ENCODE peak calls at places on chromosomes 5 and 9, in nine cellular contexts. Q is heart right ventricle; W is mucosa of descending colon; B is activated naive CD4-positive, alpha-beta T cell treated with anti-CD3 and anti-CD28 coated beads, Interleukin-2, amount 50 U/mL, for 16 hours; E is stimulated activated CD8-positive, alpha-beta memory T cell treated with anti-CD3 and anti-CD28 coated beads, Interleukin-15, amount 100 ng/mL, for 1 hour; M is activated CD4-positive, alpha-beta T cell treated with anti-CD3 and anti-CD28 coated beads for 1 hour; L is HEK293T; I is T47D; F is thoracic aorta. G is an unnamed sample.

GRCh38 chr9:103802068-103802467 is 292.0 kb upstream of the SMC2 start:
- DNase-seq in Q (no peak), W (no peak), B (no peak), E (no peak), M (no peak), L (no peak), I (no peak), F (no peak), G (no peak)

GRCh38 chr9:34384368-34385165 is 7.9 kb upstream of the MYORG start:
- DNase-seq in Q (no peak), W (no peak), B (no peak), E (no peak), M (no peak), L (no peak), I (no peak), F (no peak), G (no peak)

GRCh38 chr5:103358305-103358996 is 99.9 kb downstream of the MACIR start:
- DNase-seq in Q (no peak), W (no peak), B (no peak), E (no peak), M (no peak), L (no peak), I (no peak), F (no peak), G (no peak)

GRCh38 chr5:93273176-93273575 is 307.8 kb downstream of the NR2F1-AS1 start:
- DNase-seq in Q (no peak), W (no peak), B (no peak), E (no peak), M (no peak), L (no peak), I (no peak), F (no peak), G (no peak)

GRCh38 chr9:86668488-86668887 is 278.8 kb downstream of the GAS1 start:
- DNase-seq in Q (no peak), W (no peak), B (no peak), E (no peak), M (no peak), L (no peak), I (no peak), F (no peak), G (no peak)

GRCh38 chr5:158492850-158493249 is 606.9 kb downstream of the EBF1 start:
- DNase-seq in Q (no peak), W (no peak), B (no peak), E (no peak), M (no peak), L (peak; percentile 18), I (no peak), F (no peak), G (no peak)

GRCh38 chr9:111622626-111623025 is 8.5 kb upstream of the DNAJC25 start:
- DNase-seq in Q (no peak), W (no peak), B (no peak), E (no peak), M (no peak), L (no peak), I (peak; percentile 54), F (no peak), G (no peak)

GRCh38 chr9:126545116-126545515 is 68.6 kb upstream of the LMX1B start:
- DNase-seq in Q (no peak), W (no peak), B (no peak), E (no peak), M (no peak), L (no peak), I (no peak), F (no peak), G (no peak)

GRCh38 chr9:110464321-110464720 is 115.2 kb downstream of the SVEP1 start:
- DNase-seq in Q (no peak), W (no peak), B (no peak), E (no peak), M (no peak), L (no peak), I (peak; percentile 36), F (no peak), G (no peak)

GRCh38 chr5:149267241-149267973 is 4.3 kb upstream of the AFAP1L1 start:
- DNase-seq in Q (no peak), W (no peak), B (no peak), E (no peak), M (no peak), L (no peak), I (no peak), F (no peak), G (no peak)

GRCh38 chr9:12723409-12724028 is 30.3 kb downstream of the TYRP1 start:
- DNase-seq in Q (no peak), W (no peak), B (no peak), E (no peak), M (no peak), L (no peak), I (peak; percentile 61), F (no peak), G (no peak)

GRCh38 chr9:4371108-4371507 is 71.2 kb upstream of the GLIS3 start:
- DNase-seq in Q (no peak), W (no peak), B (no peak), E (no peak), M (no peak), L (no peak), I (no peak), F (no peak), G (no peak)

GRCh38 chr5:128854931-128855330 is 110.4 kb upstream of the SLC27A6 start:
- DNase-seq in Q (no peak), W (no peak), B (no peak), E (no peak), M (no peak), L (no peak), I (no peak), F (no peak), G (no peak)

GRCh38 chr5:88940712-88941111 is 57.7 kb upstream of the MEF2C start:
- DNase-seq in Q (no peak), W (no peak), B (no peak), E (no peak), M (no peak), L (no peak), I (no peak), F (no peak), G (no peak)